ENCODE peak calls at places on chromosome 19, in four cellular contexts. P is SW 1271, S is T-cell, I is aorta. J is an unnamed sample.

GRCh38 chr19:23855676-23856075 is 59.0 kb upstream of the ZNF726 start:
- DNase-seq in P (no peak), S (no peak), I (no peak), J (no peak)

GRCh38 chr19:5805465-5806132 is 732 bp downstream of the NRTN start:
- DNase-seq in P (peak), S (peak), I (peak), J (no peak)

GRCh38 chr19:16315825-16316505 is 8.7 kb upstream of the KLF2 start:
- DNase-seq in P (no peak), S (no peak), I (peak), J (no peak)

GRCh38 chr19:48596679-48597465 is 9.7 kb upstream of the SPACA4 start:
- DNase-seq in P (no peak), S (peak), I (no peak), J (no peak)

GRCh38 chr19:47437500-47437899 is 18.2 kb upstream of the MEIS3 start:
- DNase-seq in P (no peak), S (no peak), I (no peak), J (no peak)

GRCh38 chr19:29724741-29725140 is 9.7 kb upstream of the C19orf12 start:
- DNase-seq in P (no peak), S (no peak), I (no peak), J (no peak)

GRCh38 chr19:41776700-41777099 is 19.7 kb upstream of the CEACAM3 start:
- DNase-seq in P (no peak), S (no peak), I (no peak), J (no peak)

GRCh38 chr19:46716013-46716671 is 772 bp downstream of the PRKD2 start:
- DNase-seq in P (no peak), S (no peak), I (peak), J (no peak)

GRCh38 chr19:19214892-19215291 is 3.1 kb downstream of the NCAN start:
- DNase-seq in P (no peak), S (no peak), I (no peak), J (no peak)

GRCh38 chr19:47541507-47541906 is 26.6 kb upstream of the NAPA start:
- DNase-seq in P (no peak), S (no peak), I (no peak), J (no peak)

GRCh38 chr19:12792048-12792852 is 964 bp downstream of the JUNB start:
- DNase-seq in P (peak), S (peak), I (peak), J (no peak)

GRCh38 chr19:44623626-44624025 is 10.3 kb downstream of the IGSF23 start:
- DNase-seq in P (no peak), S (no peak), I (no peak), J (no peak)

GRCh38 chr19:43812689-43813088 is 10.4 kb upstream of the LYPD5 start:
- DNase-seq in P (no peak), S (no peak), I (no peak), J (no peak)

GRCh38 chr19:52028780-52029123 is 573 bp upstream of the ZNF614 start:
- DNase-seq in P (no peak), S (no peak), I (no peak), J (no peak)

GRCh38 chr19:53966931-53967330 is 4.2 kb downstream of the CACNG8 start:
- DNase-seq in P (no peak), S (no peak), I (no peak), J (no peak)

GRCh38 chr19:15623711-15624318 is 8.8 kb downstream of the CYP4F8 start:
- DNase-seq in P (no peak), S (no peak), I (no peak), J (no peak)

GRCh38 chr19:49114630-49115363 is 627 bp downstream of the LIN7B start:
- DNase-seq in P (no peak), S (peak), I (peak), J (no peak)

GRCh38 chr19:40395956-40396355 is 6.0 kb upstream of the HIPK4 start:
- DNase-seq in P (no peak), S (no peak), I (no peak), J (no peak)

GRCh38 chr19:34265221-34265650 is 10.9 kb downstream of the GARRE1 start:
- DNase-seq in P (no peak), S (no peak), I (no peak), J (no peak)

GRCh38 chr19:29268721-29269483 is 56.0 kb upstream of the UQCRFS1 start:
- DNase-seq in P (no peak), S (no peak), I (no peak), J (no peak)

GRCh38 chr19:33621065-33621785 is 528 bp upstream of the CHST8 start:
- DNase-seq in P (no peak), S (no peak), I (no peak), J (no peak)

GRCh38 chr19:4327252-4327876 is 11.3 kb downstream of the STAP2 start:
- DNase-seq in P (no peak), S (peak), I (peak), J (no peak)

GRCh38 chr19:28009696-28010095 is 1203.3 kb downstream of the UQCRFS1 start:
- DNase-seq in P (no peak), S (no peak), I (no peak), J (no peak)

GRCh38 chr19:54644056-54644455 is 13.8 kb downstream of the LILRB1 start:
- DNase-seq in P (no peak), S (no peak), I (peak), J (no peak)

GRCh38 chr19:12364391-12365093 is 941 bp downstream of the ZNF442 start:
- DNase-seq in P (no peak), S (peak), I (peak), J (no peak)

GRCh38 chr19:47494211-47494547 is 10.2 kb upstream of the KPTN start:
- DNase-seq in P (no peak), S (no peak), I (no peak), J (no peak)

GRCh38 chr19:45976180-45976579 is 2.5 kb upstream of the NOVA2 start:
- DNase-seq in P (no peak), S (no peak), I (no peak), J (no peak)

GRCh38 chr19:48913114-48913513 is 13.0 kb downstream of the NUCB1 start:
- DNase-seq in P (peak), S (no peak), I (no peak), J (no peak)

GRCh38 chr19:11091343-11092153 is 2.3 kb downstream of the LDLR start:
- DNase-seq in P (peak), S (peak), I (peak), J (peak)

GRCh38 chr19:5933391-5933998 is 19.4 kb downstream of the CAPS start:
- DNase-seq in P (no peak), S (no peak), I (no peak), J (no peak)

GRCh38 chr19:51375504-51376221 is 3.2 kb upstream of the NKG7 start:
- DNase-seq in P (no peak), S (no peak), I (no peak), J (no peak)

GRCh38 chr19:41234512-41235208 is 15.6 kb downstream of the AXL start:
- DNase-seq in P (no peak), S (no peak), I (no peak), J (no peak)

GRCh38 chr19:49255674-49256073 is 69.3 kb downstream of the SLC6A16 start:
- DNase-seq in P (no peak), S (no peak), I (no peak), J (no peak)

GRCh38 chr19:2944403-2944774 is 382 bp downstream of the ZNF77 start:
- DNase-seq in P (no peak), S (no peak), I (no peak), J (no peak)

GRCh38 chr19:7104783-7105447 is 35.4 kb downstream of the ZNF557 start:
- DNase-seq in P (no peak), S (no peak), I (peak), J (no peak)

GRCh38 chr19:35644206-35644986 is 2.9 kb downstream of the ETV2 start:
- DNase-seq in P (peak), S (peak), I (peak), J (no peak)

GRCh38 chr19:49264258-49264657 is 60.7 kb downstream of the SLC6A16 start:
- DNase-seq in P (no peak), S (no peak), I (no peak), J (no peak)

GRCh38 chr19:3368848-3369336 is 2.5 kb downstream of the NFIC start:
- DNase-seq in P (no peak), S (no peak), I (no peak), J (no peak)

GRCh38 chr19:13621413-13621812 is 115.1 kb upstream of the CACNA1A start:
- DNase-seq in P (peak), S (no peak), I (no peak), J (no peak)

J was measured in glomerular endothelial cell.